ENCODE peak calls at places on chromosomes 16 and 17, in nine cellular contexts. X is psoas muscle, F is adrenal gland, P is lower leg skin, N is mucosa of descending colon, L is WERI-Rb-1, Z is BE2C, T is brain microvascular endothelial cell, A is A549. I is an unnamed sample.

GRCh38 chr16:87431926-87432325 is 39.8 kb downstream of the MAP1LC3B start:
- DNase-seq in X (no peak), F (peak; percentile 75), P (no peak), N (no peak), L (no peak), Z (peak; percentile 46), T (peak; percentile 80), A (no peak), I (no peak)

GRCh38 chr16:15575293-15576049 is 67.5 kb downstream of the MARF1 start:
- DNase-seq in X (no peak), F (no peak), P (no peak), N (no peak), L (no peak), Z (no peak), T (no peak), A (no peak), I (no peak)

GRCh38 chr17:19897901-19898300 is 30.2 kb upstream of the ULK2 start:
- DNase-seq in X (no peak), F (no peak), P (no peak), N (no peak), L (no peak), Z (no peak), T (peak; percentile 58), A (no peak), I (no peak)

GRCh38 chr17:8963017-8963416 is 2.5 kb downstream of the PIK3R5 start:
- DNase-seq in X (no peak), F (no peak), P (no peak), N (no peak), L (no peak), Z (no peak), T (no peak), A (no peak), I (no peak)

GRCh38 chr17:18981642-18982424 is 22.7 kb downstream of the FAM83G start:
- DNase-seq in X (no peak), F (no peak), P (no peak), N (peak; percentile 93), L (no peak), Z (no peak), T (peak; percentile 68), A (peak; percentile 82), I (no peak)

GRCh38 chr17:65013613-65014391 is 42.7 kb downstream of the GNA13 start:
- DNase-seq in X (no peak), F (no peak), P (no peak), N (no peak), L (no peak), Z (no peak), T (peak; percentile 84), A (no peak), I (peak; percentile 84)

GRCh38 chr17:8253801-8254200 is 4.7 kb downstream of the PFAS start:
- DNase-seq in X (no peak), F (no peak), P (no peak), N (no peak), L (peak; percentile 63), Z (peak; percentile 18), T (no peak), A (no peak), I (peak; percentile 14)

GRCh38 chr16:27973678-27974077 is 89.8 kb downstream of the GSG1L start:
- DNase-seq in X (no peak), F (no peak), P (no peak), N (no peak), L (peak; percentile 45), Z (peak; percentile 15), T (no peak), A (no peak), I (peak; percentile 15)

GRCh38 chr17:46148247-46148646 is 45.0 kb downstream of the KANSL1 start:
- DNase-seq in X (no peak), F (no peak), P (no peak), N (no peak), L (no peak), Z (no peak), T (no peak), A (no peak), I (no peak)

GRCh38 chr17:61389670-61390478 is 9.8 kb upstream of the TBX2 start:
- DNase-seq in X (no peak), F (no peak), P (no peak), N (peak; percentile 25), L (peak; percentile 72), Z (peak; percentile 84), T (no peak), A (peak; percentile 72), I (peak; percentile 51)

GRCh38 chr17:69144621-69145255 is 3.0 kb upstream of the ABCA6 start:
- DNase-seq in X (no peak), F (no peak), P (no peak), N (no peak), L (no peak), Z (no peak), T (no peak), A (no peak), I (peak; percentile 1)

GRCh38 chr16:12084436-12084835 is 107.9 kb downstream of the SNX29 start:
- DNase-seq in X (no peak), F (no peak), P (no peak), N (no peak), L (no peak), Z (no peak), T (no peak), A (no peak), I (no peak)

GRCh38 chr17:236641-237405 is 55.4 kb upstream of the DOC2B start:
- DNase-seq in X (no peak), F (peak; percentile 15), P (no peak), N (peak; percentile 34), L (no peak), Z (no peak), T (no peak), A (no peak), I (no peak)

GRCh38 chr16:3731126-3731935 is 14.0 kb upstream of the TRAP1 start:
- DNase-seq in X (no peak), F (no peak), P (no peak), N (no peak), L (no peak), Z (no peak), T (no peak), A (no peak), I (no peak)

GRCh38 chr16:81939164-81940067 is 71.9 kb downstream of the SDR42E1 start:
- DNase-seq in X (no peak), F (no peak), P (no peak), N (no peak), L (peak; percentile 7), Z (no peak), T (no peak), A (no peak), I (no peak)

GRCh38 chr17:27038676-27039075 is 255.2 kb upstream of the WSB1 start:
- DNase-seq in X (no peak), F (no peak), P (no peak), N (no peak), L (peak; percentile 26), Z (peak; percentile 22), T (no peak), A (no peak), I (no peak)

GRCh38 chr17:76266244-76266938 is 1.2 kb downstream of the UBALD2 start:
- DNase-seq in X (no peak), F (no peak), P (no peak), N (no peak), L (no peak), Z (no peak), T (no peak), A (peak; percentile 52), I (peak; percentile 49)

GRCh38 chr17:68399638-68400403 is 57.5 kb downstream of the WIPI1 start:
- DNase-seq in X (no peak), F (no peak), P (no peak), N (no peak), L (no peak), Z (no peak), T (no peak), A (no peak), I (peak; percentile 9)

GRCh38 chr16:79318137-79318899 is 282.2 kb downstream of the MAF start:
- DNase-seq in X (peak; percentile 27), F (no peak), P (no peak), N (no peak), L (no peak), Z (no peak), T (no peak), A (no peak), I (no peak)

GRCh38 chr17:49952912-49953497 is 16.0 kb upstream of the DLX4 start:
- DNase-seq in X (no peak), F (peak; percentile 46), P (no peak), N (no peak), L (no peak), Z (no peak), T (no peak), A (no peak), I (no peak)

GRCh38 chr17:40850287-40850972 is 16.6 kb downstream of the KRT12 start:
- DNase-seq in X (no peak), F (no peak), P (no peak), N (no peak), L (no peak), Z (no peak), T (no peak), A (no peak), I (no peak)
- TF ChIP-seq CTCF in X (no peak), F (no peak), P (no peak), N (no peak), L (no peak), Z (no peak), T (no peak), A (no peak), I (no peak)

DNA sequence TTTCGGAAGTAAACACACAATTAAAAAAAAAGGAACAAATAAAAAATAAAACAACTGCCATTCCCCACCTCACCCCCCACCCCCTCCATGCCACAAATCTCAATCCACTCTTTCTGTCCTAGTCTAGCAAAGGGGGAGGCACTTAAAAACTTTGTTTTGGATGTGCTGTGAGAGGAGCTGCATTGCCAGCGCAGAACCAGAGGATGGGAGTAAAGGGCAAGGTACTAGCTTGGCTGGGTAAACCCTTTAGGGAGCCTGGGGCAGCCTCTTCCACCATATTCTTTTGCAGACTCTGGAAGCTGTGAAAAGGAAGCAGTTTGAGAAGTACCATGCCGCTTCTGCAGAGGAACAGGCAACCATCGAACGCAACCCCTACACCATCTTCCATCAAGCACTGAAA is 1.4 kb downstream of the MRPS7 start:
- DNase-seq in X (no peak), F (no peak), P (no peak), N (no peak), L (no peak), Z (no peak), T (no peak), A (no peak), I (no peak)
- H3K4me3 ChIP-seq in X (peak overlapping the region; percentile 98), F (no peak overlapping the region), P (no peak overlapping the region), N (no peak overlapping the region), L (no peak overlapping the region), Z (peak overlapping the region; percentile 100), T (no peak overlapping the region), A (peak overlapping the region; percentile 97), I (peak overlapping the region; percentile 91)

DNA sequence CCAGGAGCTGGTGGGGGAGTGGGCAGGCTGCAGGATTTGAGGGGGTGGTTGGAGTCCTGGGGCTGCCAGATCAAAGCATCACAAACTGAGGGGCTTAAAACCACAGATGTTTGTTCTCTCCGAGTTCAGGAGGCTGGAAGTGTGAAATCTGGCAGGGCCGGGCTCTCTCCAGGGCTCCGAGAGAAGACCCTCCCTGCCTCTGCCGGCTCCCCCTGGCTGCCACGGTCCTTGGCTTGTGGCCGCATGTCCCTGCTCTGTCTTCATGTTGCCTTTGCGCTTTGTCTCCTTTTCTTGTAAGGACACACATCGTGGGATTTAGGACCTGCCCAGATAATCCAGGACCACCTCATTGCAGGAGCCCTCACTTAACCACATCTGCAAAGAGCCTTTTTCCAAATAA is 139.8 kb upstream of the GSE1 start:
- DNase-seq in X (no peak), F (no peak), P (no peak), N (no peak), L (no peak), Z (no peak), T (no peak), A (no peak), I (no peak)
- TF ChIP-seq CTCF in X (no peak), F (no peak), P (no peak), N (no peak), L (peak; percentile 5), Z (no peak), T (no peak), A (no peak), I (no peak)

GRCh38 chr16:65121870-65122723 is at the start of gene CDH11:
- DNase-seq in X (peak; percentile 56), F (peak; percentile 30), P (peak; percentile 44), N (peak; percentile 58), L (peak; percentile 34), Z (peak; percentile 51), T (peak; percentile 84), A (no peak), I (no peak)
- H3K4me3 ChIP-seq in X (peak within 1 kb of the TSS; percentile 71), F (no peak within 1 kb of the TSS), P (peak within 1 kb of the TSS; percentile 59), N (peak within 1 kb of the TSS; percentile 11), L (peak within 1 kb of the TSS; percentile 56), Z (peak within 1 kb of the TSS; percentile 69), T (peak within 1 kb of the TSS; percentile 94), A (peak within 1 kb of the TSS; percentile 36), I (no peak within 1 kb of the TSS)